ENCODE peak calls at places on chromosomes 6 and 20, in four cellular contexts. One of them, this sample, is unnamed.

GRCh38 chr20:43748274-43748673 is 21.5 kb upstream of the GTSF1L start:
- DNase-seq in A549: no peak
- DNase-seq in GM12878: no peak
- DNase-seq in K562: no peak
- DNase-seq in this sample: peak; percentile 80

GRCh38 chr20:5608104-5608447 is 142.1 kb upstream of the SHLD1 start:
- DNase-seq in GM12878: no peak
- DNase-seq in A549: no peak
- DNase-seq in K562: no peak
- DNase-seq in this sample: no peak

GRCh38 chr6:106788761-106789160 is 159.4 kb downstream of the QRSL1 start:
- DNase-seq in A549: no peak
- DNase-seq in K562: no peak
- DNase-seq in GM12878: no peak
- DNase-seq in this sample: no peak

GRCh38 chr6:135182993-135183531 is 2.0 kb downstream of the MYB start:
- DNase-seq in GM12878: no peak
- DNase-seq in A549: no peak
- DNase-seq in K562: peak; percentile 76
- DNase-seq in this sample: peak; percentile 88

GRCh38 chr20:63745424-63745805 is 5.8 kb downstream of the SLC2A4RG start:
- DNase-seq in GM12878: no peak
- DNase-seq in K562: no peak
- DNase-seq in A549: no peak
- DNase-seq in this sample: no peak

GRCh38 chr20:3681931-3682820 is at the start of gene ADAM33:
- DNase-seq in GM12878: no peak
- DNase-seq in K562: no peak
- DNase-seq in A549: no peak
- DNase-seq in this sample: no peak

GRCh38 chr20:35991142-35991771 is 22.9 kb downstream of the CNBD2 start:
- DNase-seq in A549: peak; percentile 53
- DNase-seq in K562: peak; percentile 47
- DNase-seq in GM12878: no peak
- DNase-seq in this sample: peak; percentile 44

GRCh38 chr6:166167801-166168615 is at the start of gene TBXT:
- DNase-seq in GM12878: peak; percentile 51
- DNase-seq in A549: no peak
- DNase-seq in K562: peak; percentile 6
- DNase-seq in this sample: no peak

GRCh38 chr6:107264357-107264831 is 149.1 kb upstream of the BEND3 start:
- DNase-seq in A549: peak; percentile 78
- DNase-seq in K562: no peak
- DNase-seq in GM12878: no peak
- DNase-seq in this sample: peak; percentile 18

GRCh38 chr20:42484790-42485365 is 704.8 kb downstream of the PTPRT start:
- DNase-seq in A549: no peak
- DNase-seq in GM12878: no peak
- DNase-seq in K562: no peak
- DNase-seq in this sample: no peak

GRCh38 chr6:25094726-25095125 is 159.0 kb upstream of the RIPOR2 start:
- DNase-seq in K562: no peak
- DNase-seq in A549: no peak
- DNase-seq in GM12878: no peak
- DNase-seq in this sample: no peak

GRCh38 chr6:30061766-30062458 is 847 bp downstream of the POLR1H start:
- DNase-seq in K562: peak; percentile 56
- DNase-seq in GM12878: no peak
- DNase-seq in A549: no peak
- DNase-seq in this sample: peak; percentile 75

GRCh38 chr6:23659125-23659524 is 466.9 kb upstream of the NRSN1 start:
- DNase-seq in K562: no peak
- DNase-seq in GM12878: no peak
- DNase-seq in A549: peak; percentile 1
- DNase-seq in this sample: peak; percentile 7

GRCh38 chr20:64196831-64197418 is 32.7 kb downstream of the MYT1 start:
- DNase-seq in K562: no peak
- DNase-seq in A549: no peak
- DNase-seq in GM12878: no peak
- DNase-seq in this sample: no peak

GRCh38 chr20:35947489-35947888 is 6.8 kb downstream of the SCAND1 start:
- DNase-seq in A549: peak; percentile 68
- DNase-seq in K562: peak; percentile 20
- DNase-seq in GM12878: no peak
- DNase-seq in this sample: peak; percentile 67

GRCh38 chr6:14518515-14519217 is 401.1 kb downstream of the CD83 start:
- DNase-seq in K562: no peak
- DNase-seq in A549: no peak
- DNase-seq in GM12878: no peak
- DNase-seq in this sample: no peak

GRCh38 chr6:6960571-6961251 is 147.1 kb upstream of the RREB1 start:
- DNase-seq in K562: no peak
- DNase-seq in A549: no peak
- DNase-seq in GM12878: no peak
- DNase-seq in this sample: no peak

GRCh38 chr6:81242634-81243033 is 509.8 kb downstream of the TENT5A start:
- DNase-seq in GM12878: no peak
- DNase-seq in K562: no peak
- DNase-seq in A549: no peak
- DNase-seq in this sample: no peak

GRCh38 chr6:81241717-81242116 is 510.8 kb downstream of the TENT5A start:
- DNase-seq in GM12878: no peak
- DNase-seq in A549: peak; percentile 4
- DNase-seq in K562: no peak
- DNase-seq in this sample: peak; percentile 52

GRCh38 chr6:81237226-81237625 is 515.3 kb downstream of the TENT5A start:
- DNase-seq in A549: no peak
- DNase-seq in K562: no peak
- DNase-seq in GM12878: no peak
- DNase-seq in this sample: no peak

GRCh38 chr6:81238390-81238789 is 514.1 kb downstream of the TENT5A start:
- DNase-seq in GM12878: no peak
- DNase-seq in A549: no peak
- DNase-seq in K562: no peak
- DNase-seq in this sample: no peak

DNA sequence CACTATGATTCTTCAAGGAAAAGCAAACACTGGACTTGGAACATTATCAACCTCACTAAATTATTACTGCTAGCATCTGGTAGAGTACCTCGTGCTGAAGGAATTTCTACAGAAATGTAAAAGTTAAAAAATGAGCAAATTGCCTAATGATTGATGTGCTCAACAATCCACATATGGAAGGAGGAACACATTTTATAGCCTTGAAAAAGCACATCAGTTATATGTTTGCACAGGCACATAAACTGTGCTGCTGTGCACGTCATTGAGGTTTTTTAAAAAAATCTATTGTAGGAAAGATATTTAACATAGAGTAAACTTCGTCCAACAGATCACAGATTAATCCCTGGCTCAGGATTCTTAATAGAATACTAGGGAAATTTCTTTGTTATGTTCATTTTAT is 511.4 kb downstream of the TENT5A start:
- DNase-seq in GM12878: no peak
- DNase-seq in K562: no peak
- DNase-seq in A549: no peak
- DNase-seq in this sample: no peak
- TF ChIP-seq CTCF in GM12878: no peak
- TF ChIP-seq CTCF in K562: no peak
- TF ChIP-seq CTCF in A549: no peak
- TF ChIP-seq CTCF in this sample: no peak

GRCh38 chr6:36035240-36035639 is 7.6 kb downstream of the MAPK14 start:
- DNase-seq in GM12878: no peak
- DNase-seq in A549: no peak
- DNase-seq in K562: no peak
- DNase-seq in this sample: no peak
- TF ChIP-seq MYC in GM12878: no peak
- TF ChIP-seq MYC in A549: no peak
- TF ChIP-seq MYC in K562: no peak
- TF ChIP-seq MYC in this sample: no peak

DNA sequence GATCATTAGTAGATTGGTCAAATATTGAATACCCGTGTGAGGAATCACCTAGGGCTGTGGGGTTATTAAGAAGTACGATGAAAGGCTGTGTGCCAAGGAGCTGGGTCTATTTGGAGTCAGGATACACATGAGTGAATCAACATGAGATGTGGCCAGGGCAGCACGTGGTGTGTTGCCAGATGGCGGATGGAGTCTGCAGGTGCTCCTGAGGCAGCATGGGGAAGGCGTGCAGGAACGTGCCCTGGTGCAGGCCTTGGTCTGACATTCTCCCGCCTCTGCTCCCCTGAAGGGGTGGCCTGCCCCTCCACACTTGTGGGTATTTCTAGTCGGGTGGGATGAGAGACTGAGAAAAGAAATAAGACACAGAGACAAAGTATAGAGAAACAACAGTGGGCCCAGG is 39.0 kb upstream of the SLC22A1 start:
- DNase-seq in A549: no peak
- DNase-seq in K562: no peak
- DNase-seq in GM12878: no peak
- DNase-seq in this sample: no peak
- H3K4me3 ChIP-seq in A549: no peak overlapping the region
- H3K4me3 ChIP-seq in K562: no peak overlapping the region
- H3K4me3 ChIP-seq in GM12878: no peak overlapping the region
- H3K4me3 ChIP-seq in this sample: no peak overlapping the region

DNA sequence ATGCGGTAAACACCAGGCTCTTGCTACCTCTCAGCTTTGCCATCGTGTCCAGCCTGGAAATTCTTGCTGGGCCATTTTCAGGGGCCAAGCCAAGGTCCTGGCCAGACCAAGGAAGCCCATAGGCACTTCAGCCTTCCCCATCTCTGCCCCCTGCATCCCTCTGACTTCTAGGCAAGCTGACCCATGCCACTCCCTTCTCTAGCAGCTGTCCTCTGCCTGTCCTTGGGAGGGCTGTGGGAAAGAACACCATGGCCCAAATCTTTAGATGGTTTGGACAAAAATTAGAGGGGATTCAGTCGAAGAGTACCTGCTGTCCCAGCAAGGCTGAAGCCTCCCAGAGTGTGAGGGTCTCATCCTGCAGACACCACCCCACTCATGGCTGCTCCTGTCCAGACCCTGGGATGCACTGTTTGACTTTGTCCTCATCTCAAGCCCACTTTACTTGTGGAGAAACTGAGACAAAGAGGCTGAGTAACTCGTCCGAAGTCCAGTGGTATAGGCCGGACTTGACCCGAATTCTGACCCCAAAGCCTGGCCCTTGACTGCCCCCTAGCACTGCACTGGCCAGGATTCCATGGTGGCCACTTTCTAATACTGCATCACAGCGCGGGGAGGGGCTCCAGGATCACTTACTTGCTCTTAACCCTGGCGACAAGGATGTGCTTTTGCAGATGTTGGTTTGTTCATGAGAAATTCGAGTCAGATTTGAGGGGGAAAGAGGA is 22.4 kb upstream of the STX16 start:
- DNase-seq in A549: no peak
- DNase-seq in K562: peak; percentile 35
- DNase-seq in GM12878: no peak
- DNase-seq in this sample: no peak
- TF ChIP-seq CTCF in A549: no peak
- TF ChIP-seq CTCF in K562: peak; percentile 91
- TF ChIP-seq CTCF in GM12878: no peak
- TF ChIP-seq CTCF in this sample: no peak

GRCh38 chr20:20816969-20817368 is 104.5 kb upstream of the RALGAPA2 start:
- DNase-seq in K562: no peak
- DNase-seq in GM12878: no peak
- DNase-seq in A549: no peak
- DNase-seq in this sample: no peak

GRCh38 chr20:20820104-20820503 is 107.7 kb upstream of the RALGAPA2 start:
- DNase-seq in A549: peak; percentile 36
- DNase-seq in K562: peak; percentile 49
- DNase-seq in GM12878: no peak
- DNase-seq in this sample: peak; percentile 64

GRCh38 chr20:20815711-20816455 is 103.4 kb upstream of the RALGAPA2 start:
- DNase-seq in A549: no peak
- DNase-seq in GM12878: no peak
- DNase-seq in K562: no peak
- DNase-seq in this sample: no peak

GRCh38 chr20:20812141-20812540 is 99.7 kb upstream of the RALGAPA2 start:
- DNase-seq in A549: no peak
- DNase-seq in K562: no peak
- DNase-seq in GM12878: no peak
- DNase-seq in this sample: no peak

GRCh38 chr20:20814685-20815084 is 102.2 kb upstream of the RALGAPA2 start:
- DNase-seq in K562: no peak
- DNase-seq in A549: peak; percentile 12
- DNase-seq in GM12878: no peak
- DNase-seq in this sample: no peak
- TF ChIP-seq MYC in K562: no peak
- TF ChIP-seq MYC in A549: no peak
- TF ChIP-seq MYC in GM12878: no peak
- TF ChIP-seq MYC in this sample: no peak